ENCODE peak calls at places on chromosomes 13 and 19, in seven cellular contexts. W, A, K, P, N, X and L are unnamed samples.

GRCh38 chr13:85529216-85529590 is 270.0 kb downstream of the SLITRK6 start:
- DNase-seq in W (no peak), A (no peak), K (no peak), P (no peak), N (no peak), X (no peak), L (no peak)

GRCh38 chr19:56667311-56667870 is 4.2 kb downstream of the ZNF835 start:
- DNase-seq in W (no peak), A (no peak), K (no peak), P (no peak), N (no peak), X (no peak), L (no peak)

GRCh38 chr13:76856141-76856571 is 30.0 kb downstream of the KCTD12 start:
- DNase-seq in W (no peak), A (no peak), K (no peak), P (no peak), N (no peak), X (no peak), L (no peak)

GRCh38 chr19:56088454-56089215 is 32.5 kb downstream of the ZNF787 start:
- DNase-seq in W (no peak), A (no peak), K (no peak), P (no peak), N (no peak), X (no peak), L (no peak)

GRCh38 chr13:80665792-80666333 is 324.9 kb upstream of the SPRY2 start:
- DNase-seq in W (no peak), A (no peak), K (no peak), P (no peak), N (no peak), X (no peak), L (no peak)

GRCh38 chr19:19105365-19106060 is 32.8 kb downstream of the TMEM161A start:
- DNase-seq in W (no peak), A (peak), K (no peak), P (peak), N (no peak), X (peak), L (no peak)

GRCh38 chr19:14112051-14112808 is 5.3 kb downstream of the PRKACA start:
- DNase-seq in W (no peak), A (peak), K (no peak), P (no peak), N (no peak), X (no peak), L (no peak)

GRCh38 chr19:46574533-46574932 is 26.6 kb upstream of the CALM3 start:
- DNase-seq in W (no peak), A (no peak), K (no peak), P (no peak), N (no peak), X (no peak), L (no peak)

GRCh38 chr13:36212789-36213188 is 1.6 kb downstream of the SOHLH2 start:
- DNase-seq in W (no peak), A (no peak), K (no peak), P (no peak), N (no peak), X (no peak), L (no peak)

GRCh38 chr19:47411101-47411500 is 8.2 kb downstream of the MEIS3 start:
- DNase-seq in W (no peak), A (no peak), K (no peak), P (no peak), N (peak), X (no peak), L (no peak)

GRCh38 chr13:74205313-74205690 is 71.1 kb upstream of the KLF12 start:
- DNase-seq in W (no peak), A (no peak), K (no peak), P (no peak), N (no peak), X (no peak), L (no peak)

GRCh38 chr13:106318941-106319411 is 216.5 kb downstream of the EFNB2 start:
- DNase-seq in W (peak), A (no peak), K (no peak), P (peak), N (no peak), X (no peak), L (no peak)

GRCh38 chr13:28865312-28865711 is 45.2 kb downstream of the MTUS2 start:
- DNase-seq in W (no peak), A (no peak), K (no peak), P (no peak), N (no peak), X (no peak), L (no peak)

GRCh38 chr19:11478167-11479089 is 2.4 kb downstream of the ELAVL3 start:
- DNase-seq in W (no peak), A (no peak), K (peak), P (no peak), N (no peak), X (no peak), L (no peak)

GRCh38 chr19:6765738-6766356 is 1.4 kb downstream of the SH2D3A start:
- DNase-seq in W (no peak), A (no peak), K (no peak), P (peak), N (peak), X (peak), L (no peak)

GRCh38 chr19:41144403-41144802 is 30.2 kb downstream of the CYP2F1 start:
- DNase-seq in W (peak), A (peak), K (peak), P (peak), N (peak), X (peak), L (peak)

GRCh38 chr13:73914119-73914518 is 220.1 kb downstream of the KLF12 start:
- DNase-seq in W (no peak), A (no peak), K (no peak), P (no peak), N (no peak), X (no peak), L (no peak)

GRCh38 chr19:30227661-30228112 is 144.5 kb upstream of the ZNF536 start:
- DNase-seq in W (no peak), A (peak), K (peak), P (peak), N (peak), X (peak), L (peak)

GRCh38 chr13:44219808-44220544 is 153.6 kb upstream of the SERP2 start:
- DNase-seq in W (peak), A (no peak), K (no peak), P (no peak), N (no peak), X (no peak), L (no peak)

GRCh38 chr13:73966331-73966730 is 167.9 kb downstream of the KLF12 start:
- DNase-seq in W (no peak), A (no peak), K (no peak), P (no peak), N (no peak), X (no peak), L (no peak)

GRCh38 chr13:32136061-32136460 is 104.5 kb downstream of the FRY start:
- DNase-seq in W (no peak), A (no peak), K (no peak), P (no peak), N (no peak), X (no peak), L (no peak)

GRCh38 chr13:113601166-113602070 is 16.9 kb downstream of the TFDP1 start:
- DNase-seq in W (no peak), A (no peak), K (no peak), P (no peak), N (peak), X (no peak), L (no peak)

GRCh38 chr19:48751835-48752510 is 468 bp downstream of the FUT1 start:
- DNase-seq in W (no peak), A (no peak), K (no peak), P (no peak), N (no peak), X (no peak), L (no peak)

GRCh38 chr13:109773276-109773675 is 13.1 kb downstream of the IRS2 start:
- DNase-seq in W (no peak), A (no peak), K (no peak), P (no peak), N (no peak), X (no peak), L (no peak)

GRCh38 chr19:46602392-46603194 is 1.5 kb downstream of the CALM3 start:
- DNase-seq in W (no peak), A (no peak), K (no peak), P (no peak), N (no peak), X (no peak), L (no peak)

GRCh38 chr19:58274771-58275199 is 4.0 kb upstream of the ZNF8 start:
- DNase-seq in W (no peak), A (no peak), K (no peak), P (no peak), N (no peak), X (no peak), L (no peak)

GRCh38 chr19:33731886-33732285 is 64.8 kb upstream of the KCTD15 start:
- DNase-seq in W (no peak), A (no peak), K (no peak), P (no peak), N (no peak), X (no peak), L (no peak)

GRCh38 chr13:20033486-20033885 is 75.0 kb downstream of the ZMYM2 start:
- DNase-seq in W (no peak), A (no peak), K (no peak), P (no peak), N (no peak), X (no peak), L (no peak)

DNA sequence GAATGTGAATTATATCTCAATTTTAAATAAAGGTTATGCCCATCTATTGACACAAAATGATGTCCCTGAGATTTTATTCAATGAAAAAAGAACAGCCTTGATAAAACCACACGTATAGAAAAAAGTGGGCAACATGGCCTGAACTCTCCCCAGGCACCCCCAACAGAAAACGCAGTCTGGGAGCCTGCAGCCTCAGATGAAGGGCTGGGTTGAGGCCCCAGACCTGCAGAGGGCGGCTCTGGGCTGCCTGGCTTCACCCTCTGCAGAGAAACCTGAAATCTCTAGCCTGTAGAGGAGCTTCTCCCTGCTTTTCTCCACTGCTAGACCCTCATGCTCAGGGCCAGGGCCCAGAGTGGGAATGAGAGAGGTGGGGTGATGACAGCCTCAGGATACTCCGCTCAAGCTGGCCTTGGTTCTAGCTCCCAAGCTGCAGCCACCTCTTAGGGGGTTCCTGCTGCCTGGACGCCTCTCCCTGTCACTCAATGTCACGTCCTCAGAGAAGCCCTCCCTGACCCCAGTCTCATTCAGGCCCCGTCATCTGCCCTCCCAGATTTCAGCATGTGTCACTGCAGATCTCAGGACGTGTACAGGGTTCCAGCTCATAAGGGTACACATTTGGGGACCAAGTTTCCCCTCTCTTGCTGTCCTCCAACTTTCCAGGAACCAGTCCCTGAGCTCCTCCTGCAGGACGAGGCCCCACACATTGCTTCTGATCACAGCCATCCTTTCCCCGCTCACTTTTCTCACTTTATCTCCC is 1.8 kb downstream of the MBD3 start:
- DNase-seq in W (no peak), A (no peak), K (no peak), P (peak), N (no peak), X (peak), L (no peak)
- TF ChIP-seq CTCF in W (peak), A (no peak), K (no peak), P (no peak), N (no peak), X (no peak), L (peak)

GRCh38 chr13:27353653-27354052 is 70.8 kb upstream of the GTF3A start:
- DNase-seq in W (no peak), A (no peak), K (no peak), P (no peak), N (no peak), X (no peak), L (no peak)

GRCh38 chr13:27355894-27356293 is 68.5 kb upstream of the GTF3A start:
- DNase-seq in W (no peak), A (no peak), K (no peak), P (no peak), N (no peak), X (no peak), L (no peak)

GRCh38 chr13:27352698-27353097 is 71.7 kb upstream of the GTF3A start:
- DNase-seq in W (no peak), A (no peak), K (no peak), P (no peak), N (no peak), X (no peak), L (no peak)

GRCh38 chr13:27353166-27353583 is 71.2 kb upstream of the GTF3A start:
- DNase-seq in W (peak), A (no peak), K (no peak), P (no peak), N (no peak), X (no peak), L (no peak)

GRCh38 chr13:27354379-27354778 is 70.0 kb upstream of the GTF3A start:
- DNase-seq in W (peak), A (no peak), K (no peak), P (no peak), N (no peak), X (no peak), L (no peak)
- TF ChIP-seq CTCF in W (peak), A (peak), K (no peak), P (no peak), N (no peak), X (no peak), L (no peak)

GRCh38 chr19:10004617-10005016 is 5.7 kb downstream of the COL5A3 start:
- DNase-seq in W (no peak), A (no peak), K (no peak), P (no peak), N (no peak), X (no peak), L (no peak)

GRCh38 chr19:10000171-10000826 is 10.0 kb downstream of the COL5A3 start:
- DNase-seq in W (no peak), A (peak), K (peak), P (peak), N (peak), X (peak), L (peak)

GRCh38 chr19:10003271-10003670 is 7.0 kb downstream of the COL5A3 start:
- DNase-seq in W (no peak), A (no peak), K (no peak), P (no peak), N (no peak), X (no peak), L (no peak)

GRCh38 chr19:10005632-10006334 is 4.5 kb downstream of the COL5A3 start:
- DNase-seq in W (no peak), A (no peak), K (no peak), P (no peak), N (no peak), X (no peak), L (no peak)

DNA sequence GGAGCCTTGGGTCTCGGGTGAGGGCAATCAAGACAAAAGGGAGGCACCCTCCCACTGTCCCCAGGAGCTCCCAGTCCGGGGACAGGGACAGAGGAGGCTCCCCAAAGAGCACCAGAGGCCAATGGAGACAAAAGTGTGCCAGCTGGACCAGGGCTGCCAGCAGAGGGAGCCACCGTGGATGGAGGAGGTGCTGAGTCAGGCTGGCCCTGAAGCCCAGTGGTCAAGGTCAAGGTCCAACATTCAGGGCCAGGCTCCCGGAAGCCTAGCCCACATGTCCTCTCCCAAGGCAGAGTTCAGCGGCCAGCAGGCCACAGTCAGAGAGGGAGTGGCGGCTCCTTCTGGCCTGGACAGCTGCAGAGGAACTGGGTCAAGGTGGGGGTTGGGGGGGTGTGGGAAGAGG is 8.4 kb downstream of the COL5A3 start:
- DNase-seq in W (no peak), A (peak), K (no peak), P (peak), N (no peak), X (peak), L (no peak)
- TF ChIP-seq CTCF in W (peak), A (peak), K (peak), P (no peak), N (peak), X (peak), L (peak)

DNA sequence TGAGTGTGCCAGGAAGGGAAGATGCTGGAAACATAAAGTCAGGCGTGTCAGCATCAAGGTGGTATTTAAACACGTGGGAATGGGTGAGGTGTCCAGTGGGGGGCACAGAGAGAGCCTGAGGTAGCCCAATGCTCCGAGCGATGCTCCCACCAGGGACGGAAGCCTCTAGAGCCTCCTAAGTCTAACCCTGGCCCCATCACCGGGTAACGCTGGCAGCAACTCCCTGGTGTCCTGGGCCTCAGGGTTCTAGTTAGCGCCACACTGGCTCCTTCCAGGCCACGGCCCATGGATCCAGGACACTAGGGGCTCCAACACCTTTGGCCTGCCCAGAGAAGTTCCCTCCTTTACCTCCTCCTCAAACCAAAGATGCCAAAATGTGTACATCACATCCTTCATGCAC is 65.4 kb downstream of the EPS15L1 start:
- DNase-seq in W (no peak), A (no peak), K (no peak), P (no peak), N (no peak), X (no peak), L (no peak)
- TF ChIP-seq CTCF in W (no peak), A (no peak), K (no peak), P (no peak), N (no peak), X (no peak), L (no peak)

GRCh38 chr19:54462713-54463530 is 656 bp downstream of the LENG9 start:
- DNase-seq in W (no peak), A (peak), K (peak), P (peak), N (peak), X (peak), L (no peak)
- TF ChIP-seq CTCF in W (peak), A (peak), K (peak), P (no peak), N (peak), X (peak), L (peak)

GRCh38 chr19:2464389-2464788 is 7.6 kb upstream of the LMNB2 start:
- DNase-seq in W (no peak), A (no peak), K (no peak), P (no peak), N (no peak), X (no peak), L (no peak)

GRCh38 chr19:2460245-2460644 is 3.5 kb upstream of the LMNB2 start:
- DNase-seq in W (no peak), A (no peak), K (no peak), P (no peak), N (no peak), X (no peak), L (no peak)

GRCh38 chr19:2462635-2463421 is 6.1 kb upstream of the LMNB2 start:
- DNase-seq in W (peak), A (peak), K (peak), P (peak), N (peak), X (peak), L (peak)

GRCh38 chr19:2458054-2458453 is 1.3 kb upstream of the LMNB2 start:
- DNase-seq in W (no peak), A (no peak), K (no peak), P (no peak), N (no peak), X (no peak), L (no peak)

DNA sequence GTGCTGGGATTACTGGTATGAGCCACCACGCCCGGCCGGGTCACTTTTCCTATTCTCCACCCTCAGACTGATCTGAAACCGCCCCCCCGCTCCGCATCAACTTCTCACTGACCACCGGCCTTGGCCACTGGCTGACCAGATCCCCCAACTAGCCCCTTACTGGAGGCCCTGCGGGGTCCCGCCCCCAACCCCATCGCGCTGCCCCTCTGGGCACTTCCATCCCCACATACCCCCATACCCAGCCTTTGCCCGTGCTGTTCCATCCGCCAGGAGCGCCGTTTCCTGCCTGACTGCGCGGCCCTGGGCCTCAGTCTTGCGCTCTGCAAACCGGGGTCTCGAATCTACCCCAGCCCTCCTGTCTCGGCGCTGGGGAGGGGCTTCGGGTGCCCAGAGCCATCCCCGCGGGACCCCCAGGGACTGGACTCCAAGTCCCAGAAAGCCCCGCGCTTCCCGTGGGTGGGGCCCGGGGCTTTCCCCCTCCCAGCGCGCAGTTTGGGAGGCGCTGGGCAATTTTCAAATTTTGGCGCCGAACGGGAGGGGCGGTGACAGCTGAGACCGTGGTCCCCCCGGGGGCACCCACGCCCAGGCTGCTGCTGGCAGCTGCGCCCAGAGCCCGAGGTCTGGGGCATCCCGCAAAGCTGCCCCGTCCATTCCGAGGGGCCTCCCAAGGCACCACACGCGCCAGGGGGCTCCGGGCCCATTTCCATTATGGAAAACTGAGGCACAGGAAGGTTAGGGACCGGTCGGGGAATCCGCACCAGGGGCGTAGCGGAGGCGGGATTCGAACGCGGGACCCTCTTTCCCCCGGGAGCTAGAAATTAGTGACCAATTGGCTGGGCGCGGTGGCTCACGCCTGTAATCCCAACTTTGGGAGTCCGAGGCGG is 5.2 kb upstream of the LMNB2 start:
- DNase-seq in W (no peak), A (peak), K (no peak), P (no peak), N (peak), X (peak), L (peak)
- TF ChIP-seq CTCF in W (peak), A (no peak), K (no peak), P (no peak), N (no peak), X (no peak), L (peak)

GRCh38 chr19:45112111-45112827 is 19.3 kb downstream of the PPP1R37 start:
- DNase-seq in W (no peak), A (no peak), K (no peak), P (no peak), N (no peak), X (no peak), L (no peak)
- TF ChIP-seq CTCF in W (no peak), A (no peak), K (no peak), P (no peak), N (no peak), X (no peak), L (no peak)

GRCh38 chr13:71877280-71877653 is 10.3 kb upstream of the DACH1 start:
- DNase-seq in W (no peak), A (no peak), K (no peak), P (peak), N (no peak), X (no peak), L (no peak)
- TF ChIP-seq CTCF in W (no peak), A (no peak), K (no peak), P (no peak), N (no peak), X (no peak), L (no peak)

GRCh38 chr19:9498183-9498902 is at the start of gene ZNF560:
- DNase-seq in W (no peak), A (no peak), K (no peak), P (no peak), N (no peak), X (no peak), L (no peak)
- TF ChIP-seq CTCF in W (peak), A (no peak), K (no peak), P (peak), N (peak), X (no peak), L (no peak)

GRCh38 chr19:32345261-32346207 is at the start of gene ZNF507:
- DNase-seq in W (no peak), A (peak), K (peak), P (peak), N (peak), X (peak), L (peak)
- TF ChIP-seq CTCF in W (peak), A (peak), K (peak), P (no peak), N (peak), X (no peak), L (no peak)